ENCODE peak calls at places on chromosomes 2 and 18, in four cellular contexts. One of them, this sample, is unnamed.

GRCh38 chr2:46383784-46384456 is 86.7 kb downstream of the EPAS1 start:
- DNase-seq in spleen: no peak
- DNase-seq in GM13977: no peak
- DNase-seq in B cell: peak; percentile 19
- DNase-seq in this sample: no peak

GRCh38 chr2:223944166-223944703 is 900 bp downstream of the WDFY1 start:
- DNase-seq in spleen: peak; percentile 87
- DNase-seq in GM13977: peak; percentile 50
- DNase-seq in B cell: no peak
- DNase-seq in this sample: no peak

GRCh38 chr18:72107647-72108046 is 436.5 kb downstream of the CBLN2 start:
- DNase-seq in spleen: no peak
- DNase-seq in GM13977: no peak
- DNase-seq in B cell: no peak
- DNase-seq in this sample: no peak

GRCh38 chr2:68807821-68808266 is 63.4 kb downstream of the BMP10 start:
- DNase-seq in spleen: no peak
- DNase-seq in GM13977: no peak
- DNase-seq in B cell: no peak
- DNase-seq in this sample: no peak

GRCh38 chr18:48935433-48935774 is 15.4 kb downstream of the SMAD7 start:
- DNase-seq in spleen: no peak
- DNase-seq in GM13977: no peak
- DNase-seq in B cell: no peak
- DNase-seq in this sample: no peak

GRCh38 chr2:42191285-42192009 is 22.3 kb downstream of the EML4 start:
- DNase-seq in spleen: no peak
- DNase-seq in GM13977: no peak
- DNase-seq in B cell: no peak
- DNase-seq in this sample: no peak

GRCh38 chr18:31493941-31494340 is 4.0 kb upstream of the DSG2 start:
- DNase-seq in spleen: no peak
- DNase-seq in GM13977: no peak
- DNase-seq in B cell: no peak
- DNase-seq in this sample: no peak

GRCh38 chr2:1601471-1602358 is 142.6 kb downstream of the PXDN start:
- DNase-seq in spleen: no peak
- DNase-seq in GM13977: no peak
- DNase-seq in B cell: no peak
- DNase-seq in this sample: no peak

GRCh38 chr2:232512557-232512956 is 7.6 kb upstream of the PRSS56 start:
- DNase-seq in spleen: no peak
- DNase-seq in GM13977: no peak
- DNase-seq in B cell: no peak
- DNase-seq in this sample: no peak

GRCh38 chr18:45636110-45636509 is 20.8 kb downstream of the SLC14A2 start:
- DNase-seq in spleen: no peak
- DNase-seq in GM13977: no peak
- DNase-seq in B cell: no peak
- DNase-seq in this sample: no peak

GRCh38 chr2:99636432-99637034 is 146.7 kb upstream of the REV1 start:
- DNase-seq in spleen: peak; percentile 85
- DNase-seq in GM13977: no peak
- DNase-seq in B cell: no peak
- DNase-seq in this sample: no peak

GRCh38 chr2:181615086-181615635 is 41.7 kb downstream of the CERKL start:
- DNase-seq in spleen: no peak
- DNase-seq in GM13977: no peak
- DNase-seq in B cell: no peak
- DNase-seq in this sample: no peak

GRCh38 chr2:156673271-156673615 is 237.1 kb downstream of the GPD2 start:
- DNase-seq in spleen: no peak
- DNase-seq in GM13977: no peak
- DNase-seq in B cell: no peak
- DNase-seq in this sample: no peak

GRCh38 chr2:18518116-18519111 is 42.0 kb downstream of the RDH14 start:
- DNase-seq in spleen: no peak
- DNase-seq in GM13977: no peak
- DNase-seq in B cell: no peak
- DNase-seq in this sample: no peak

GRCh38 chr18:55477537-55478300 is 110.3 kb downstream of the TCF4 start:
- DNase-seq in spleen: no peak
- DNase-seq in GM13977: peak; percentile 37
- DNase-seq in B cell: peak; percentile 49
- DNase-seq in this sample: no peak

GRCh38 chr2:186328848-186329247 is 157.2 kb upstream of the ZC3H15 start:
- DNase-seq in spleen: no peak
- DNase-seq in GM13977: no peak
- DNase-seq in B cell: no peak
- DNase-seq in this sample: peak; percentile 1

GRCh38 chr2:187580462-187581124 is 26.4 kb upstream of the TFPI start:
- DNase-seq in spleen: no peak
- DNase-seq in GM13977: peak; percentile 7
- DNase-seq in B cell: no peak
- DNase-seq in this sample: peak; percentile 44

GRCh38 chr18:48820483-48821250 is 130.1 kb downstream of the SMAD7 start:
- DNase-seq in spleen: peak; percentile 75
- DNase-seq in GM13977: peak; percentile 85
- DNase-seq in B cell: peak; percentile 62
- DNase-seq in this sample: no peak

GRCh38 chr18:75158465-75159237 is 50.3 kb downstream of the PTGR3 start:
- DNase-seq in spleen: no peak
- DNase-seq in GM13977: no peak
- DNase-seq in B cell: peak; percentile 36
- DNase-seq in this sample: no peak

GRCh38 chr2:114550895-114551793 is 108.7 kb downstream of the DPP10 start:
- DNase-seq in spleen: no peak
- DNase-seq in GM13977: peak; percentile 36
- DNase-seq in B cell: no peak
- DNase-seq in this sample: peak; percentile 0

GRCh38 chr2:222054813-222055212 is 244.0 kb downstream of the PAX3 start:
- DNase-seq in spleen: no peak
- DNase-seq in GM13977: no peak
- DNase-seq in B cell: no peak
- DNase-seq in this sample: no peak

GRCh38 chr2:237752761-237753165 is 45.8 kb upstream of the RBM44 start:
- DNase-seq in spleen: no peak
- DNase-seq in GM13977: peak; percentile 89
- DNase-seq in B cell: no peak
- DNase-seq in this sample: no peak

GRCh38 chr2:8148260-8148880 is 533.5 kb upstream of the ID2 start:
- DNase-seq in spleen: no peak
- DNase-seq in GM13977: no peak
- DNase-seq in B cell: no peak
- DNase-seq in this sample: no peak

GRCh38 chr18:58723810-58724602 is 52.7 kb downstream of the MALT1 start:
- DNase-seq in spleen: no peak
- DNase-seq in GM13977: no peak
- DNase-seq in B cell: no peak
- DNase-seq in this sample: no peak

GRCh38 chr18:58998421-58999203 is 133.9 kb downstream of the ZNF532 start:
- DNase-seq in spleen: no peak
- DNase-seq in GM13977: no peak
- DNase-seq in B cell: peak; percentile 46
- DNase-seq in this sample: no peak

GRCh38 chr2:213015387-213016165 is 135.8 kb downstream of the IKZF2 start:
- DNase-seq in spleen: no peak
- DNase-seq in GM13977: peak; percentile 6
- DNase-seq in B cell: no peak
- DNase-seq in this sample: no peak

GRCh38 chr18:45589559-45590041 is 25.7 kb upstream of the SLC14A2 start:
- DNase-seq in spleen: no peak
- DNase-seq in GM13977: no peak
- DNase-seq in B cell: no peak
- DNase-seq in this sample: peak; percentile 80

GRCh38 chr2:200812122-200813022 is 662 bp downstream of the BZW1 start:
- DNase-seq in spleen: peak; percentile 95
- DNase-seq in GM13977: peak; percentile 69
- DNase-seq in B cell: peak; percentile 67
- DNase-seq in this sample: no peak

GRCh38 chr2:105736145-105736544 is 8.6 kb upstream of the NCK2 start:
- DNase-seq in spleen: no peak
- DNase-seq in GM13977: no peak
- DNase-seq in B cell: no peak
- DNase-seq in this sample: no peak
- TF ChIP-seq CTCF in spleen: no peak
- TF ChIP-seq CTCF in GM13977: no peak
- TF ChIP-seq CTCF in B cell: no peak
- TF ChIP-seq CTCF in this sample: no peak

GRCh38 chr2:172643142-172643541 is 87.3 kb downstream of the PDK1 start:
- DNase-seq in spleen: no peak
- DNase-seq in GM13977: no peak
- DNase-seq in B cell: no peak
- DNase-seq in this sample: no peak

GRCh38 chr2:172639823-172640222 is 83.9 kb downstream of the PDK1 start:
- DNase-seq in spleen: no peak
- DNase-seq in GM13977: no peak
- DNase-seq in B cell: no peak
- DNase-seq in this sample: peak; percentile 61

GRCh38 chr2:172640389-172640788 is 84.5 kb downstream of the PDK1 start:
- DNase-seq in spleen: no peak
- DNase-seq in GM13977: no peak
- DNase-seq in B cell: no peak
- DNase-seq in this sample: no peak

GRCh38 chr2:172647439-172647838 is 88.2 kb upstream of the RAPGEF4 start:
- DNase-seq in spleen: no peak
- DNase-seq in GM13977: no peak
- DNase-seq in B cell: no peak
- DNase-seq in this sample: no peak

DNA sequence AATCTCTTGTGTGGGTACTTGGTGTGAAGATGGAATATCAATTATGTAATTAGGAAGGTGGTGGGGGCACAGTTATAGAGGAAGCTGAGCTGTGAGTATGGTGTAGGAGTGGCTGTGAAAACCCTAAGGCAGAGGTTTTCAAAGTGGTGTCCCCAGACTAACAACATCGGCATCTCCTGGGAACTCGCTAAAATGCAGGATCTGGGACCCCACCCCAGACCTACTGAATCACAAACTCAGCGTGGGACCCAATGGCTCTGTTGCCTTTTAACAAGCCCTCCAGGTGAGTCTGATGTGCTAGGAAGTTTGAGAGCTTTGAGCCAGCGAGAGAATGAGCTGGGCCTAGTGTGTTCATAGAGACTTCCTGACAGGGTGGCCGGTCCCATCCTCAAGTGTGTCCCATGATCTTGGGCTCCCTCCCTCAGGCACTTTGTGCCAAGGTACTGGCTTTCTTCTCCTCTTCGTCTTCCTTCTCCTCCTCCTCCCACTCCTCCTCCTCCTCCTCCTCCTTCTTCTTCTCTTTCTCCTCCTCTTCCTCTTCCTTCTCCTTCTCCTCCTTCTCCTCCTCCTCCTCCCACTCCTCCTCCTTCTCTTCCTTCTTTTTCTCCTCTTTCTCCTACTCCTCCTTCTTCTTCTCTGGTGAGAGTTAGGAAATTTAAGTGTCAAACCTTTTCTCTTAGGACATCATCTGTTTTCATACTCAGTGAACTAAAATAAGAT is 86.6 kb downstream of the PDK1 start:
- DNase-seq in spleen: no peak
- DNase-seq in GM13977: no peak
- DNase-seq in B cell: no peak
- DNase-seq in this sample: no peak
- TF ChIP-seq CTCF in spleen: no peak
- TF ChIP-seq CTCF in GM13977: no peak
- TF ChIP-seq CTCF in B cell: no peak
- TF ChIP-seq CTCF in this sample: no peak

GRCh38 chr2:86522711-86523110 is 40.5 kb downstream of the CHMP3 start:
- DNase-seq in spleen: no peak
- DNase-seq in GM13977: no peak
- DNase-seq in B cell: no peak
- DNase-seq in this sample: no peak

GRCh38 chr2:86521922-86522321 is 41.3 kb downstream of the CHMP3 start:
- DNase-seq in spleen: no peak
- DNase-seq in GM13977: no peak
- DNase-seq in B cell: no peak
- DNase-seq in this sample: no peak

GRCh38 chr2:86519349-86519748 is 43.9 kb downstream of the CHMP3 start:
- DNase-seq in spleen: no peak
- DNase-seq in GM13977: no peak
- DNase-seq in B cell: no peak
- DNase-seq in this sample: no peak

GRCh38 chr2:86520153-86520552 is 43.1 kb downstream of the CHMP3 start:
- DNase-seq in spleen: no peak
- DNase-seq in GM13977: no peak
- DNase-seq in B cell: no peak
- DNase-seq in this sample: no peak

GRCh38 chr2:86518498-86518897 is 44.7 kb downstream of the CHMP3 start:
- DNase-seq in spleen: no peak
- DNase-seq in GM13977: no peak
- DNase-seq in B cell: no peak
- DNase-seq in this sample: no peak
- TF ChIP-seq CTCF in spleen: peak; percentile 38
- TF ChIP-seq CTCF in GM13977: peak; percentile 14
- TF ChIP-seq CTCF in B cell: peak; percentile 29
- TF ChIP-seq CTCF in this sample: peak; percentile 25

GRCh38 chr2:136024616-136025015 is 39.2 kb upstream of the DARS1 start:
- DNase-seq in spleen: no peak
- DNase-seq in GM13977: no peak
- DNase-seq in B cell: no peak
- DNase-seq in this sample: no peak

GRCh38 chr2:136022747-136023146 is 37.3 kb upstream of the DARS1 start:
- DNase-seq in spleen: no peak
- DNase-seq in GM13977: no peak
- DNase-seq in B cell: no peak
- DNase-seq in this sample: no peak

GRCh38 chr2:136025057-136025973 is 39.9 kb upstream of the DARS1 start:
- DNase-seq in spleen: peak; percentile 93
- DNase-seq in GM13977: peak; percentile 45
- DNase-seq in B cell: peak; percentile 58
- DNase-seq in this sample: no peak

GRCh38 chr2:136023416-136023815 is 38.0 kb upstream of the DARS1 start:
- DNase-seq in spleen: no peak
- DNase-seq in GM13977: no peak
- DNase-seq in B cell: no peak
- DNase-seq in this sample: no peak

GRCh38 chr2:136024185-136024584 is 38.8 kb upstream of the DARS1 start:
- DNase-seq in spleen: no peak
- DNase-seq in GM13977: no peak
- DNase-seq in B cell: no peak
- DNase-seq in this sample: no peak
- TF ChIP-seq CTCF in spleen: no peak
- TF ChIP-seq CTCF in GM13977: no peak
- TF ChIP-seq CTCF in B cell: no peak
- TF ChIP-seq CTCF in this sample: no peak

This sample was measured in AG09319.